ENCODE peak calls at places on chromosomes 13 and 19, in ten cellular contexts. U is lower leg skin; J is T follicular helper cell; N is transverse colon; C is mucosa of descending colon; R is foreskin fibroblast; V is GM03348; X is stimulated activated CD8-positive, alpha-beta memory T cell treated with anti-CD3 and anti-CD28 coated beads, Interleukin-2, amount 100 ng/mL, for 1 hour; F is EH; E is PC-9. B is an unnamed sample.
A peak's percentile ranks its signal among the peaks of the same experiment; 100 is the strongest.

GRCh38 chr13:24182703-24183081 is 22.2 kb downstream of the SPATA13 start:
- DNase-seq in U (no peak), J (no peak), N (no peak), C (no peak), R (no peak), V (no peak), X (no peak), F (no peak), E (no peak), B (no peak)

GRCh38 chr19:18865106-18865972 is 30.6 kb downstream of the CERS1 start:
- DNase-seq in U (no peak), J (no peak), N (no peak), C (no peak), R (no peak), V (no peak), X (no peak), F (no peak), E (no peak), B (no peak)

GRCh38 chr19:7921302-7921954 is 1.3 kb downstream of the SNAPC2 start:
- DNase-seq in U (no peak), J (no peak), N (no peak), C (no peak), R (no peak), V (no peak), X (no peak), F (no peak), E (no peak), B (no peak)

GRCh38 chr19:4431808-4432674 is 25.6 kb downstream of the UBXN6 start:
- DNase-seq in U (no peak), J (no peak), N (no peak), C (no peak), R (no peak), V (no peak), X (no peak), F (no peak), E (no peak), B (no peak)

GRCh38 chr13:83221256-83221655 is 661.0 kb downstream of the SLITRK1 start:
- DNase-seq in U (no peak), J (no peak), N (no peak), C (no peak), R (peak; percentile 32), V (no peak), X (no peak), F (peak; percentile 31), E (no peak), B (no peak)

GRCh38 chr19:5864725-5865486 is 5.4 kb downstream of the FUT5 start:
- DNase-seq in U (no peak), J (no peak), N (no peak), C (no peak), R (no peak), V (no peak), X (no peak), F (no peak), E (no peak), B (no peak)

GRCh38 chr13:113559061-113559460 is 25.5 kb upstream of the TFDP1 start:
- DNase-seq in U (no peak), J (no peak), N (no peak), C (no peak), R (no peak), V (no peak), X (no peak), F (no peak), E (no peak), B (no peak)

GRCh38 chr19:43984687-43985000 is 656 bp downstream of the ZNF155 start:
- DNase-seq in U (no peak), J (no peak), N (peak; percentile 9), C (no peak), R (no peak), V (peak; percentile 40), X (no peak), F (no peak), E (no peak), B (no peak)

GRCh38 chr19:5993516-5994406 is 15.8 kb upstream of the RANBP3 start:
- DNase-seq in U (peak; percentile 21), J (no peak), N (no peak), C (no peak), R (peak; percentile 69), V (no peak), X (no peak), F (peak; percentile 69), E (no peak), B (no peak)

GRCh38 chr19:13169769-13170168 is 19.6 kb downstream of the IER2 start:
- DNase-seq in U (peak; percentile 50), J (no peak), N (peak; percentile 60), C (peak; percentile 52), R (peak; percentile 86), V (peak; percentile 80), X (no peak), F (peak; percentile 90), E (peak; percentile 99), B (no peak)

GRCh38 chr19:14835011-14835410 is at the start of the genes OR7A5 and OR7C1:
- DNase-seq in U (peak; percentile 16), J (no peak), N (no peak), C (no peak), R (no peak), V (no peak), X (no peak), F (no peak), E (peak; percentile 63), B (no peak)

GRCh38 chr19:16266586-16266942 is 58.1 kb upstream of the KLF2 start:
- DNase-seq in U (no peak), J (peak; percentile 16), N (no peak), C (no peak), R (no peak), V (no peak), X (peak; percentile 55), F (no peak), E (no peak), B (no peak)

GRCh38 chr13:106143392-106143791 is 392.1 kb downstream of the EFNB2 start:
- DNase-seq in U (no peak), J (no peak), N (no peak), C (no peak), R (peak; percentile 70), V (no peak), X (no peak), F (peak; percentile 52), E (no peak), B (peak; percentile 2)

GRCh38 chr13:99995503-99996176 is 14.1 kb downstream of the ZIC2 start:
- DNase-seq in U (no peak), J (no peak), N (no peak), C (no peak), R (no peak), V (no peak), X (no peak), F (peak; percentile 27), E (no peak), B (peak; percentile 31)

GRCh38 chr19:34145741-34146202 is 26.5 kb upstream of the LSM14A start:
- DNase-seq in U (peak; percentile 27), J (peak; percentile 31), N (peak; percentile 38), C (peak; percentile 60), R (peak; percentile 75), V (peak; percentile 75), X (peak; percentile 17), F (peak; percentile 62), E (peak; percentile 49), B (peak; percentile 71)

GRCh38 chr13:42022796-42023493 is 25.5 kb upstream of the DGKH start:
- DNase-seq in U (no peak), J (no peak), N (no peak), C (no peak), R (peak; percentile 78), V (no peak), X (no peak), F (peak; percentile 51), E (no peak), B (no peak)

GRCh38 chr19:6752257-6753177 is 13.0 kb downstream of the TRIP10 start:
- DNase-seq in U (no peak), J (no peak), N (peak; percentile 85), C (peak; percentile 85), R (no peak), V (no peak), X (no peak), F (no peak), E (no peak), B (no peak)

GRCh38 chr13:23505007-23505406 is 65.2 kb upstream of the TNFRSF19 start:
- DNase-seq in U (no peak), J (no peak), N (no peak), C (no peak), R (peak; percentile 71), V (peak; percentile 52), X (no peak), F (peak; percentile 79), E (no peak), B (no peak)

GRCh38 chr13:73059460-73060250 is 850 bp downstream of the KLF5 start:
- DNase-seq in U (no peak), J (peak; percentile 21), N (no peak), C (no peak), R (peak; percentile 55), V (peak; percentile 64), X (peak; percentile 21), F (peak; percentile 45), E (peak; percentile 60), B (no peak)

GRCh38 chr13:112893570-112894422 is 75.2 kb upstream of the MCF2L start:
- DNase-seq in U (no peak), J (no peak), N (peak; percentile 64), C (peak; percentile 48), R (peak; percentile 27), V (peak; percentile 45), X (no peak), F (peak; percentile 17), E (no peak), B (peak; percentile 48)

GRCh38 chr13:46866150-46866549 is 30.7 kb downstream of the HTR2A start:
- DNase-seq in U (peak; percentile 16), J (no peak), N (peak; percentile 11), C (peak; percentile 24), R (peak; percentile 88), V (peak; percentile 71), X (no peak), F (peak; percentile 69), E (no peak), B (no peak)